ENCODE peak calls at places on chromosome 4, in seven cellular contexts. One of them, this sample, is unnamed.

GRCh38 chr4:23333946-23334878 is 555.6 kb downstream of the PPARGC1A start:
- DNase-seq in substantia nigra: no peak
- DNase-seq in uterus: no peak
- DNase-seq in tibial artery: no peak
- DNase-seq in H4: peak
- DNase-seq in activated CD8-positive, alpha-beta memory T cell treated with anti-CD3 and anti-CD28 coated beads, Interleukin-2, amount 50 U/mL, for 48 hours: no peak
- DNase-seq in T1000: peak
- DNase-seq in this sample: peak

GRCh38 chr4:156517956-156518355 is 453.6 kb downstream of the PDGFC start:
- DNase-seq in substantia nigra: no peak
- DNase-seq in uterus: no peak
- DNase-seq in tibial artery: no peak
- DNase-seq in H4: no peak
- DNase-seq in activated CD8-positive, alpha-beta memory T cell treated with anti-CD3 and anti-CD28 coated beads, Interleukin-2, amount 50 U/mL, for 48 hours: no peak
- DNase-seq in T1000: no peak
- DNase-seq in this sample: no peak

GRCh38 chr4:174198396-174199179 is 84.9 kb downstream of the FBXO8 start:
- DNase-seq in substantia nigra: no peak
- DNase-seq in uterus: no peak
- DNase-seq in tibial artery: no peak
- DNase-seq in H4: peak
- DNase-seq in activated CD8-positive, alpha-beta memory T cell treated with anti-CD3 and anti-CD28 coated beads, Interleukin-2, amount 50 U/mL, for 48 hours: no peak
- DNase-seq in T1000: peak
- DNase-seq in this sample: peak

GRCh38 chr4:184722798-184723197 is 11.1 kb downstream of the CENPU start:
- DNase-seq in substantia nigra: no peak
- DNase-seq in uterus: no peak
- DNase-seq in tibial artery: no peak
- DNase-seq in H4: no peak
- DNase-seq in activated CD8-positive, alpha-beta memory T cell treated with anti-CD3 and anti-CD28 coated beads, Interleukin-2, amount 50 U/mL, for 48 hours: no peak
- DNase-seq in T1000: no peak
- DNase-seq in this sample: no peak

GRCh38 chr4:119113033-119113655 is 22.5 kb upstream of the MYOZ2 start:
- DNase-seq in substantia nigra: no peak
- DNase-seq in uterus: no peak
- DNase-seq in tibial artery: no peak
- DNase-seq in H4: peak
- DNase-seq in activated CD8-positive, alpha-beta memory T cell treated with anti-CD3 and anti-CD28 coated beads, Interleukin-2, amount 50 U/mL, for 48 hours: no peak
- DNase-seq in T1000: no peak
- DNase-seq in this sample: peak

GRCh38 chr4:46270986-46271596 is 118.8 kb downstream of the GABRA2 start:
- DNase-seq in substantia nigra: no peak
- DNase-seq in uterus: no peak
- DNase-seq in tibial artery: no peak
- DNase-seq in H4: peak
- DNase-seq in activated CD8-positive, alpha-beta memory T cell treated with anti-CD3 and anti-CD28 coated beads, Interleukin-2, amount 50 U/mL, for 48 hours: no peak
- DNase-seq in T1000: no peak
- DNase-seq in this sample: peak

GRCh38 chr4:143626134-143626859 is 74.2 kb downstream of the FREM3 start:
- DNase-seq in substantia nigra: no peak
- DNase-seq in uterus: peak
- DNase-seq in tibial artery: peak
- DNase-seq in H4: no peak
- DNase-seq in activated CD8-positive, alpha-beta memory T cell treated with anti-CD3 and anti-CD28 coated beads, Interleukin-2, amount 50 U/mL, for 48 hours: no peak
- DNase-seq in T1000: no peak
- DNase-seq in this sample: no peak

GRCh38 chr4:87270144-87270543 is 49.7 kb upstream of the KLHL8 start:
- DNase-seq in substantia nigra: no peak
- DNase-seq in uterus: no peak
- DNase-seq in tibial artery: no peak
- DNase-seq in H4: peak
- DNase-seq in activated CD8-positive, alpha-beta memory T cell treated with anti-CD3 and anti-CD28 coated beads, Interleukin-2, amount 50 U/mL, for 48 hours: no peak
- DNase-seq in T1000: no peak
- DNase-seq in this sample: peak

GRCh38 chr4:106583567-106583966 is 215.0 kb upstream of the GIMD1 start:
- DNase-seq in substantia nigra: no peak
- DNase-seq in uterus: no peak
- DNase-seq in tibial artery: no peak
- DNase-seq in H4: peak
- DNase-seq in activated CD8-positive, alpha-beta memory T cell treated with anti-CD3 and anti-CD28 coated beads, Interleukin-2, amount 50 U/mL, for 48 hours: no peak
- DNase-seq in T1000: no peak
- DNase-seq in this sample: peak

GRCh38 chr4:93827272-93827947 is 1.1 kb upstream of the ATOH1 start:
- DNase-seq in substantia nigra: no peak
- DNase-seq in uterus: no peak
- DNase-seq in tibial artery: no peak
- DNase-seq in H4: no peak
- DNase-seq in activated CD8-positive, alpha-beta memory T cell treated with anti-CD3 and anti-CD28 coated beads, Interleukin-2, amount 50 U/mL, for 48 hours: no peak
- DNase-seq in T1000: no peak
- DNase-seq in this sample: no peak

GRCh38 chr4:173448557-173448918 is 49.6 kb upstream of the SCRG1 start:
- DNase-seq in substantia nigra: no peak
- DNase-seq in uterus: no peak
- DNase-seq in tibial artery: no peak
- DNase-seq in H4: no peak
- DNase-seq in activated CD8-positive, alpha-beta memory T cell treated with anti-CD3 and anti-CD28 coated beads, Interleukin-2, amount 50 U/mL, for 48 hours: no peak
- DNase-seq in T1000: no peak
- DNase-seq in this sample: no peak

GRCh38 chr4:8199594-8200301 is 658 bp downstream of the SH3TC1 start:
- DNase-seq in substantia nigra: no peak
- DNase-seq in uterus: no peak
- DNase-seq in tibial artery: no peak
- DNase-seq in H4: no peak
- DNase-seq in activated CD8-positive, alpha-beta memory T cell treated with anti-CD3 and anti-CD28 coated beads, Interleukin-2, amount 50 U/mL, for 48 hours: no peak
- DNase-seq in T1000: no peak
- DNase-seq in this sample: no peak

GRCh38 chr4:1523907-1524636 is 117.8 kb upstream of the NKX1-1 start:
- DNase-seq in substantia nigra: no peak
- DNase-seq in uterus: no peak
- DNase-seq in tibial artery: no peak
- DNase-seq in H4: no peak
- DNase-seq in activated CD8-positive, alpha-beta memory T cell treated with anti-CD3 and anti-CD28 coated beads, Interleukin-2, amount 50 U/mL, for 48 hours: no peak
- DNase-seq in T1000: no peak
- DNase-seq in this sample: no peak

GRCh38 chr4:47471064-47471463 is 7.6 kb upstream of the COMMD8 start:
- DNase-seq in substantia nigra: no peak
- DNase-seq in uterus: no peak
- DNase-seq in tibial artery: no peak
- DNase-seq in H4: no peak
- DNase-seq in activated CD8-positive, alpha-beta memory T cell treated with anti-CD3 and anti-CD28 coated beads, Interleukin-2, amount 50 U/mL, for 48 hours: no peak
- DNase-seq in T1000: no peak
- DNase-seq in this sample: no peak

This sample was measured in Caki2.